ENCODE peak calls at places on chromosomes 12 and 14, in seven cellular contexts. Y is GM04504; S is body of pancreas; X is SW 1271; J is stimulated activated CD8-positive, alpha-beta memory T cell treated with anti-CD3 and anti-CD28 coated beads, Interleukin-7, amount 100 ng/mL, for 24 hours; M is CD4-positive, alpha-beta memory T cell; P is upper lobe of right lung. R is an unnamed sample.

GRCh38 chr12:38886064-38886463 is 19.3 kb downstream of the CPNE8 start:
- DNase-seq in Y (peak), S (peak), X (no peak), J (no peak), M (no peak), P (no peak), R (no peak)

GRCh38 chr14:54881761-54882401 is 20.7 kb downstream of the GCH1 start:
- DNase-seq in Y (no peak), S (no peak), X (no peak), J (no peak), M (peak), P (no peak), R (no peak)

GRCh38 chr12:56565510-56566101 is 44.0 kb downstream of the RBMS2 start:
- DNase-seq in Y (peak), S (no peak), X (peak), J (no peak), M (peak), P (peak), R (peak)

GRCh38 chr12:29741342-29742241 is 42.1 kb downstream of the TMTC1 start:
- DNase-seq in Y (no peak), S (no peak), X (peak), J (no peak), M (no peak), P (no peak), R (no peak)

GRCh38 chr12:132194056-132194455 is 49.8 kb downstream of the NOC4L start:
- DNase-seq in Y (no peak), S (no peak), X (no peak), J (no peak), M (no peak), P (no peak), R (no peak)

GRCh38 chr12:56260380-56260779 is 2.2 kb upstream of the ANKRD52 start:
- DNase-seq in Y (no peak), S (no peak), X (no peak), J (no peak), M (no peak), P (no peak), R (no peak)

GRCh38 chr14:35750202-35750904 is 58.7 kb downstream of the RALGAPA1 start:
- DNase-seq in Y (no peak), S (no peak), X (no peak), J (no peak), M (no peak), P (no peak), R (no peak)

GRCh38 chr12:104790296-104791125 is 167.6 kb downstream of the SLC41A2 start:
- DNase-seq in Y (no peak), S (peak), X (no peak), J (peak), M (peak), P (peak), R (no peak)

GRCh38 chr12:120257041-120257821 is 8.3 kb downstream of the PXN start:
- DNase-seq in Y (peak), S (peak), X (no peak), J (no peak), M (no peak), P (no peak), R (peak)

GRCh38 chr12:124704619-124705018 is 137.2 kb upstream of the NCOR2 start:
- DNase-seq in Y (no peak), S (no peak), X (no peak), J (no peak), M (no peak), P (no peak), R (no peak)

GRCh38 chr12:64608901-64609542 is 1.3 kb upstream of the RASSF3 start:
- DNase-seq in Y (no peak), S (no peak), X (peak), J (no peak), M (peak), P (no peak), R (no peak)

GRCh38 chr12:88360349-88360748 is 218.2 kb downstream of the TMTC3 start:
- DNase-seq in Y (no peak), S (no peak), X (no peak), J (no peak), M (no peak), P (no peak), R (no peak)

R was measured in AG04450.